ENCODE peak calls at places on chromosomes 4 and X, in four cellular contexts. W is A549, E is HepG2, A is GM12878. I is an unnamed sample.
A peak's percentile ranks its signal among the peaks of the same experiment; 100 is the strongest.

GRCh38 chr4:28229092-28229491 is 1368.5 kb downstream of the STIM2 start:
- ATAC-seq in E (no peak), W (no peak), A (no peak), I (no peak)

GRCh38 chr4:7514281-7514680 is 79.6 kb upstream of the PSAPL1 start:
- ATAC-seq in A (no peak), W (no peak), E (no peak), I (no peak)

GRCh38 chr4:99507762-99508161 is 3.1 kb upstream of the C4orf17 start:
- ATAC-seq in A (no peak), E (no peak), W (no peak), I (no peak)

GRCh38 chrX:139298437-139298836 is 232.1 kb upstream of the F9 start:
- ATAC-seq in W (no peak), E (no peak), A (no peak), I (no peak)

GRCh38 chr4:85715996-85716737 is 241.2 kb downstream of the ARHGAP24 start:
- ATAC-seq in W (no peak), A (no peak), E (no peak), I (no peak)

GRCh38 chrX:55312655-55313054 is 47.9 kb upstream of the PAGE3 start:
- ATAC-seq in E (no peak), W (no peak), A (no peak), I (no peak)

GRCh38 chr4:82718067-82718935 is 80.3 kb downstream of the SCD5 start:
- ATAC-seq in A (no peak), E (no peak), W (no peak), I (peak; percentile 90)

GRCh38 chrX:37076983-37077382 is 68.8 kb downstream of the FAM47C start:
- ATAC-seq in A (peak; percentile 45), W (no peak), E (no peak), I (no peak)

GRCh38 chr4:138910201-138910913 is 105.2 kb upstream of the NOCT start:
- ATAC-seq in A (no peak), W (peak; percentile 60), E (no peak), I (peak; percentile 37)

GRCh38 chrX:19774905-19775304 is 112.5 kb downstream of the SH3KBP1 start:
- ATAC-seq in A (peak; percentile 40), E (no peak), W (no peak), I (no peak)

GRCh38 chr4:140684314-140684713 is 71.9 kb downstream of the TBC1D9 start:
- ATAC-seq in W (no peak), E (no peak), A (no peak), I (no peak)

GRCh38 chr4:151887816-151888180 is 127.0 kb upstream of the GATB start:
- ATAC-seq in W (no peak), A (peak; percentile 60), E (no peak), I (no peak)

GRCh38 chr4:169757575-169758184 is at the start of gene HPF1:
- ATAC-seq in E (peak; percentile 98), A (peak; percentile 94), W (peak; percentile 98), I (peak; percentile 96)
- TF ChIP-seq EP300 in E (no peak), A (no peak), W (no peak), I (no peak)

GRCh38 chrX:47749185-47749967 is 87.3 kb upstream of the ZNF81 start:
- ATAC-seq in E (no peak), W (no peak), A (peak; percentile 77), I (no peak)

GRCh38 chrX:47751670-47752069 is 85.0 kb upstream of the ZNF81 start:
- ATAC-seq in A (peak; percentile 79), W (peak; percentile 74), E (peak; percentile 73), I (no peak)

GRCh38 chrX:47748576-47748975 is 88.1 kb upstream of the ZNF81 start:
- ATAC-seq in W (no peak), A (no peak), E (no peak), I (no peak)

DNA sequence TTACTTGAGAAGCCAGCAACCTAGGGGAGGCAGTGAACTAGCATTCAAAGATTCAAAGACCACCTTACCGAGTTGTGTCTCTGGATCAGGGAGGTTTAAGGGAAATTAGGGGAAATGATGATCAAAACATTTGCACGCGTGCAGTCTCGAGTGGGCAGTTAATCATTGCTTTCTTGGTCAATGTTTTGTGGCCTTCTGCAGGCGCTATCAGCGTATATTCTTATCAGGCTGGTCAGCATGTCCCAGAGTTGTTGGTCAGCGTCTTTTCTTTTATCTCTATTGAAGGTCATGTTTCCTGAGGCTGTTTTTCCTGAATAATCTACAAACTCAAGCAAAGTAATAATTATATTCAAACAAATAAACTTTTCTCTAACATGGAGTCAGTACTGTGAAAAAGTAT is 84.0 kb upstream of the ZNF81 start:
- ATAC-seq in W (no peak), A (no peak), E (no peak), I (no peak)
- TF ChIP-seq EP300 in W (no peak), A (no peak), E (no peak), I (no peak)

DNA sequence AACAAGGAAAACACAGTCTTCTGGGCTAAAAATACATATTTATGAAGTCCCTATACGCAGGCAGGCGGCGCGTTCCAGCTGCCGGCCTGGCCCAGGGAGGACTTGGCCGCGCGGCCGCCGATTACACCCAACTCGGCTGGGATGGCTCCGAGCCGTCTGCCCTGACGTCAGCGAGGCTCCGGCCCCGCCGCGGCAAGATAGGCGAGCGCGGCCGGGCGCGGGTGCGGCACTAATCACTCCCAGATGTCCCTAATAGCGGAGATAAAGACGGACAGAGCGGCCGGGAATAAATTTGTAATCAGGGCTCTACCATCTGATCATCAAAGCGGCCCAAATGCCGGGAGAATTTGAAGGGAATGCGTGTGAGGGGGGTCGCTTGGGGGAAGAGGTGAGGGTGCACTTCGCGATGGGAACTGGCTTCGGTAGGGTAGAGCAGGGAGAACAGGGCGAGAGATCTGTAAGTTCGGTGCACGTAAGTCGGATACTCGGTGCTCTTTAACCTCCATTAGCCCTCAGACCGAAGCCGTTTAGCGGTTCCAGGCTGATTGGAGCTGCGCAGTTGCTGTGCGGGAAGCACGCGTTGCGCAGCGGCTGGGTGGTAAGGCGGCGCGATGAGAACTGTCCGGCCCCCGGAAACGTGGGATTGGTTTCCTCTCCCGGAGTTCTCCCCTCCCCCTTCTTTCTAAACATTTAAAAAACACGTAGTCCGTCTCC is 7.7 kb downstream of the HAND2 start:
- ATAC-seq in W (no peak), E (peak; percentile 61), A (no peak), I (peak; percentile 89)
- TF ChIP-seq EP300 in W (no peak), E (no peak), A (no peak), I (no peak)

GRCh38 chr4:71181332-71181731 is 157.5 kb upstream of the SLC4A4 start:
- ATAC-seq in E (no peak), A (no peak), W (no peak), I (no peak)
- TF ChIP-seq EP300 in E (no peak), A (no peak), W (no peak), I (no peak)

DNA sequence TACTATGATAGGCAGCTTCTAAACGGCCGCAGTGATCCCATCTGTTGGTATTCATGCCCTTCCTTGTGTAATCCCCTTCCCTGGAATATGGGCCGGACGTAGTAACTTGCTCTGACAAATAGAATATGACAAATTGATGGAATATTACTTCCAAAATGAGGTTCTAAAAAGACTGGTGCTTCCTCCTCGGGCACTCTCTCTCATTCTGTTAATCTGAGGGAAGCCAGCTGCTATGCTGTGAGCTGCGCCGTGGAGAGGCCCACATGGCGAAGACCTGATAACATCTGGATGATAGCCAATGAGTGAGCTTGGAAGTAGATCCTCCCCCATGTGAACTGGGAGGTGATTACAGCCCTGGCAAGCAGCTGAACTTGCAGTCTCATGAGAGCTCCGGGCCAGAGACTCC is 27.2 kb upstream of the SLC25A4 start:
- ATAC-seq in E (peak; percentile 99), W (peak; percentile 32), A (no peak), I (peak; percentile 46)
- TF ChIP-seq EP300 in E (no peak), W (no peak), A (no peak), I (no peak)

I was measured in gastroesophageal sphincter.